ENCODE peak calls at places on chromosomes 16 and 17, in eight cellular contexts. One of them, this sample, is unnamed.
A peak's percentile ranks its signal among the peaks of the same experiment; 100 is the strongest.

GRCh38 chr16:70738083-70738977 is 52.5 kb upstream of the MTSS2 start:
- DNase-seq in NCI-H524: peak; percentile 72
- DNase-seq in brain microvascular endothelial cell: peak; percentile 48
- DNase-seq in NCI-H187 treated with DMSO at 0.1 percent for 48 hours: no peak
- DNase-seq in T1000: peak; percentile 38
- DNase-seq in stimulated activated CD8-positive, alpha-beta memory T cell treated with anti-CD3 and anti-CD28 coated beads, Interleukin-4, amount 100 ng/mL, for 1 hour: no peak
- DNase-seq in T-helper 1 cell: no peak
- DNase-seq in WTC11: peak; percentile 73
- DNase-seq in this sample: peak; percentile 39

GRCh38 chr17:78724544-78724943 is 57.5 kb downstream of the CYTH1 start:
- DNase-seq in NCI-H187 treated with DMSO at 0.1 percent for 48 hours: no peak
- DNase-seq in T-helper 1 cell: no peak
- DNase-seq in brain microvascular endothelial cell: no peak
- DNase-seq in WTC11: no peak
- DNase-seq in NCI-H524: no peak
- DNase-seq in T1000: no peak
- DNase-seq in stimulated activated CD8-positive, alpha-beta memory T cell treated with anti-CD3 and anti-CD28 coated beads, Interleukin-4, amount 100 ng/mL, for 1 hour: no peak
- DNase-seq in this sample: peak; percentile 7

GRCh38 chr17:46908352-46908751 is 14.6 kb upstream of the GOSR2 start:
- DNase-seq in T-helper 1 cell: no peak
- DNase-seq in NCI-H187 treated with DMSO at 0.1 percent for 48 hours: no peak
- DNase-seq in brain microvascular endothelial cell: no peak
- DNase-seq in WTC11: no peak
- DNase-seq in stimulated activated CD8-positive, alpha-beta memory T cell treated with anti-CD3 and anti-CD28 coated beads, Interleukin-4, amount 100 ng/mL, for 1 hour: no peak
- DNase-seq in T1000: no peak
- DNase-seq in NCI-H524: no peak
- DNase-seq in this sample: no peak

GRCh38 chr17:5870231-5870953 is 199.8 kb upstream of the WSCD1 start:
- DNase-seq in T-helper 1 cell: no peak
- DNase-seq in NCI-H524: no peak
- DNase-seq in stimulated activated CD8-positive, alpha-beta memory T cell treated with anti-CD3 and anti-CD28 coated beads, Interleukin-4, amount 100 ng/mL, for 1 hour: no peak
- DNase-seq in T1000: no peak
- DNase-seq in brain microvascular endothelial cell: no peak
- DNase-seq in WTC11: no peak
- DNase-seq in NCI-H187 treated with DMSO at 0.1 percent for 48 hours: no peak
- DNase-seq in this sample: no peak

GRCh38 chr17:67970783-67971182 is 25.5 kb downstream of the C17orf58 start:
- DNase-seq in NCI-H524: no peak
- DNase-seq in T1000: no peak
- DNase-seq in T-helper 1 cell: no peak
- DNase-seq in stimulated activated CD8-positive, alpha-beta memory T cell treated with anti-CD3 and anti-CD28 coated beads, Interleukin-4, amount 100 ng/mL, for 1 hour: no peak
- DNase-seq in WTC11: no peak
- DNase-seq in brain microvascular endothelial cell: no peak
- DNase-seq in NCI-H187 treated with DMSO at 0.1 percent for 48 hours: no peak
- DNase-seq in this sample: no peak

GRCh38 chr16:67872131-67872630 is 671 bp upstream of the EDC4 start:
- DNase-seq in T-helper 1 cell: no peak
- DNase-seq in WTC11: no peak
- DNase-seq in NCI-H187 treated with DMSO at 0.1 percent for 48 hours: no peak
- DNase-seq in NCI-H524: no peak
- DNase-seq in T1000: no peak
- DNase-seq in stimulated activated CD8-positive, alpha-beta memory T cell treated with anti-CD3 and anti-CD28 coated beads, Interleukin-4, amount 100 ng/mL, for 1 hour: no peak
- DNase-seq in brain microvascular endothelial cell: no peak
- DNase-seq in this sample: no peak

GRCh38 chr17:57305918-57306317 is 49.6 kb downstream of the MSI2 start:
- DNase-seq in T-helper 1 cell: no peak
- DNase-seq in stimulated activated CD8-positive, alpha-beta memory T cell treated with anti-CD3 and anti-CD28 coated beads, Interleukin-4, amount 100 ng/mL, for 1 hour: no peak
- DNase-seq in brain microvascular endothelial cell: peak; percentile 9
- DNase-seq in WTC11: no peak
- DNase-seq in T1000: peak; percentile 75
- DNase-seq in NCI-H524: no peak
- DNase-seq in NCI-H187 treated with DMSO at 0.1 percent for 48 hours: no peak
- DNase-seq in this sample: no peak

GRCh38 chr16:72455743-72456659 is 284.0 kb upstream of the PMFBP1 start:
- DNase-seq in T1000: no peak
- DNase-seq in stimulated activated CD8-positive, alpha-beta memory T cell treated with anti-CD3 and anti-CD28 coated beads, Interleukin-4, amount 100 ng/mL, for 1 hour: no peak
- DNase-seq in NCI-H524: peak; percentile 2
- DNase-seq in NCI-H187 treated with DMSO at 0.1 percent for 48 hours: no peak
- DNase-seq in T-helper 1 cell: no peak
- DNase-seq in brain microvascular endothelial cell: no peak
- DNase-seq in WTC11: no peak
- DNase-seq in this sample: peak; percentile 19

GRCh38 chr16:8655184-8655717 is 19.2 kb upstream of the ABAT start:
- DNase-seq in brain microvascular endothelial cell: peak; percentile 14
- DNase-seq in stimulated activated CD8-positive, alpha-beta memory T cell treated with anti-CD3 and anti-CD28 coated beads, Interleukin-4, amount 100 ng/mL, for 1 hour: no peak
- DNase-seq in NCI-H187 treated with DMSO at 0.1 percent for 48 hours: no peak
- DNase-seq in T1000: no peak
- DNase-seq in T-helper 1 cell: no peak
- DNase-seq in NCI-H524: peak; percentile 6
- DNase-seq in WTC11: peak; percentile 57
- DNase-seq in this sample: peak; percentile 66

GRCh38 chr16:23524001-23524400 is 13.7 kb upstream of the GGA2 start:
- DNase-seq in NCI-H524: no peak
- DNase-seq in WTC11: no peak
- DNase-seq in stimulated activated CD8-positive, alpha-beta memory T cell treated with anti-CD3 and anti-CD28 coated beads, Interleukin-4, amount 100 ng/mL, for 1 hour: no peak
- DNase-seq in brain microvascular endothelial cell: no peak
- DNase-seq in NCI-H187 treated with DMSO at 0.1 percent for 48 hours: no peak
- DNase-seq in T-helper 1 cell: no peak
- DNase-seq in T1000: no peak
- DNase-seq in this sample: no peak

GRCh38 chr17:2070241-2071023 is 15.5 kb downstream of the HIC1 start:
- DNase-seq in NCI-H187 treated with DMSO at 0.1 percent for 48 hours: no peak
- DNase-seq in WTC11: peak; percentile 58
- DNase-seq in T-helper 1 cell: no peak
- DNase-seq in stimulated activated CD8-positive, alpha-beta memory T cell treated with anti-CD3 and anti-CD28 coated beads, Interleukin-4, amount 100 ng/mL, for 1 hour: no peak
- DNase-seq in brain microvascular endothelial cell: no peak
- DNase-seq in T1000: no peak
- DNase-seq in NCI-H524: no peak
- DNase-seq in this sample: no peak

GRCh38 chr17:28550858-28551257 is 1.6 kb downstream of the UNC119 start:
- DNase-seq in stimulated activated CD8-positive, alpha-beta memory T cell treated with anti-CD3 and anti-CD28 coated beads, Interleukin-4, amount 100 ng/mL, for 1 hour: no peak
- DNase-seq in T1000: no peak
- DNase-seq in brain microvascular endothelial cell: no peak
- DNase-seq in T-helper 1 cell: no peak
- DNase-seq in NCI-H524: no peak
- DNase-seq in NCI-H187 treated with DMSO at 0.1 percent for 48 hours: no peak
- DNase-seq in WTC11: no peak
- DNase-seq in this sample: no peak

GRCh38 chr17:82963104-82963950 is 116.1 kb upstream of the METRNL start:
- DNase-seq in NCI-H187 treated with DMSO at 0.1 percent for 48 hours: peak; percentile 29
- DNase-seq in brain microvascular endothelial cell: peak; percentile 69
- DNase-seq in NCI-H524: no peak
- DNase-seq in T-helper 1 cell: no peak
- DNase-seq in WTC11: peak; percentile 86
- DNase-seq in T1000: peak; percentile 45
- DNase-seq in stimulated activated CD8-positive, alpha-beta memory T cell treated with anti-CD3 and anti-CD28 coated beads, Interleukin-4, amount 100 ng/mL, for 1 hour: no peak
- DNase-seq in this sample: no peak

GRCh38 chr16:57565461-57565860 is 23.0 kb downstream of the ADGRG5 start:
- DNase-seq in brain microvascular endothelial cell: no peak
- DNase-seq in NCI-H524: no peak
- DNase-seq in NCI-H187 treated with DMSO at 0.1 percent for 48 hours: no peak
- DNase-seq in WTC11: no peak
- DNase-seq in stimulated activated CD8-positive, alpha-beta memory T cell treated with anti-CD3 and anti-CD28 coated beads, Interleukin-4, amount 100 ng/mL, for 1 hour: no peak
- DNase-seq in T-helper 1 cell: no peak
- DNase-seq in T1000: no peak
- DNase-seq in this sample: no peak

GRCh38 chr16:84739349-84740124 is 39.7 kb downstream of the USP10 start:
- DNase-seq in NCI-H187 treated with DMSO at 0.1 percent for 48 hours: no peak
- DNase-seq in stimulated activated CD8-positive, alpha-beta memory T cell treated with anti-CD3 and anti-CD28 coated beads, Interleukin-4, amount 100 ng/mL, for 1 hour: no peak
- DNase-seq in T-helper 1 cell: no peak
- DNase-seq in T1000: peak; percentile 4
- DNase-seq in WTC11: no peak
- DNase-seq in brain microvascular endothelial cell: peak; percentile 89
- DNase-seq in NCI-H524: no peak
- DNase-seq in this sample: no peak

GRCh38 chr17:16889088-16889465 is 82.8 kb downstream of the TNFRSF13B start:
- DNase-seq in brain microvascular endothelial cell: no peak
- DNase-seq in NCI-H524: no peak
- DNase-seq in WTC11: no peak
- DNase-seq in T-helper 1 cell: no peak
- DNase-seq in T1000: no peak
- DNase-seq in NCI-H187 treated with DMSO at 0.1 percent for 48 hours: no peak
- DNase-seq in stimulated activated CD8-positive, alpha-beta memory T cell treated with anti-CD3 and anti-CD28 coated beads, Interleukin-4, amount 100 ng/mL, for 1 hour: no peak
- DNase-seq in this sample: no peak

GRCh38 chr17:44307387-44308186 is 814 bp upstream of the RUNDC3A start:
- DNase-seq in brain microvascular endothelial cell: no peak
- DNase-seq in WTC11: peak; percentile 76
- DNase-seq in NCI-H187 treated with DMSO at 0.1 percent for 48 hours: peak; percentile 29
- DNase-seq in T1000: no peak
- DNase-seq in T-helper 1 cell: no peak
- DNase-seq in stimulated activated CD8-positive, alpha-beta memory T cell treated with anti-CD3 and anti-CD28 coated beads, Interleukin-4, amount 100 ng/mL, for 1 hour: no peak
- DNase-seq in NCI-H524: peak; percentile 95
- DNase-seq in this sample: no peak

GRCh38 chr16:8675183-8676159 is 1.1 kb downstream of the ABAT start:
- DNase-seq in NCI-H187 treated with DMSO at 0.1 percent for 48 hours: no peak
- DNase-seq in WTC11: no peak
- DNase-seq in stimulated activated CD8-positive, alpha-beta memory T cell treated with anti-CD3 and anti-CD28 coated beads, Interleukin-4, amount 100 ng/mL, for 1 hour: peak; percentile 19
- DNase-seq in T1000: no peak
- DNase-seq in T-helper 1 cell: peak; percentile 32
- DNase-seq in brain microvascular endothelial cell: no peak
- DNase-seq in NCI-H524: no peak
- DNase-seq in this sample: no peak

GRCh38 chr16:81636298-81636960 is 142.7 kb upstream of the PLCG2 start:
- DNase-seq in T1000: no peak
- DNase-seq in brain microvascular endothelial cell: no peak
- DNase-seq in NCI-H187 treated with DMSO at 0.1 percent for 48 hours: no peak
- DNase-seq in stimulated activated CD8-positive, alpha-beta memory T cell treated with anti-CD3 and anti-CD28 coated beads, Interleukin-4, amount 100 ng/mL, for 1 hour: no peak
- DNase-seq in NCI-H524: peak; percentile 60
- DNase-seq in T-helper 1 cell: no peak
- DNase-seq in WTC11: no peak
- DNase-seq in this sample: no peak

GRCh38 chr17:75515229-75515522 is 161 bp downstream of the CASKIN2 start:
- DNase-seq in brain microvascular endothelial cell: no peak
- DNase-seq in T-helper 1 cell: no peak
- DNase-seq in T1000: no peak
- DNase-seq in NCI-H524: no peak
- DNase-seq in NCI-H187 treated with DMSO at 0.1 percent for 48 hours: no peak
- DNase-seq in stimulated activated CD8-positive, alpha-beta memory T cell treated with anti-CD3 and anti-CD28 coated beads, Interleukin-4, amount 100 ng/mL, for 1 hour: no peak
- DNase-seq in WTC11: no peak
- DNase-seq in this sample: no peak

GRCh38 chr17:30405161-30405560 is 26.4 kb downstream of the CPD start:
- DNase-seq in WTC11: no peak
- DNase-seq in NCI-H187 treated with DMSO at 0.1 percent for 48 hours: no peak
- DNase-seq in stimulated activated CD8-positive, alpha-beta memory T cell treated with anti-CD3 and anti-CD28 coated beads, Interleukin-4, amount 100 ng/mL, for 1 hour: no peak
- DNase-seq in brain microvascular endothelial cell: no peak
- DNase-seq in T-helper 1 cell: no peak
- DNase-seq in NCI-H524: no peak
- DNase-seq in T1000: no peak
- DNase-seq in this sample: no peak

GRCh38 chr16:10332775-10333174 is 53.1 kb upstream of the ATF7IP2 start:
- DNase-seq in T1000: no peak
- DNase-seq in stimulated activated CD8-positive, alpha-beta memory T cell treated with anti-CD3 and anti-CD28 coated beads, Interleukin-4, amount 100 ng/mL, for 1 hour: no peak
- DNase-seq in brain microvascular endothelial cell: no peak
- DNase-seq in T-helper 1 cell: no peak
- DNase-seq in NCI-H187 treated with DMSO at 0.1 percent for 48 hours: no peak
- DNase-seq in WTC11: no peak
- DNase-seq in NCI-H524: no peak
- DNase-seq in this sample: no peak

GRCh38 chr17:32161029-32161428 is 18.7 kb downstream of the RHOT1 start:
- DNase-seq in T1000: no peak
- DNase-seq in WTC11: no peak
- DNase-seq in NCI-H187 treated with DMSO at 0.1 percent for 48 hours: no peak
- DNase-seq in stimulated activated CD8-positive, alpha-beta memory T cell treated with anti-CD3 and anti-CD28 coated beads, Interleukin-4, amount 100 ng/mL, for 1 hour: no peak
- DNase-seq in T-helper 1 cell: no peak
- DNase-seq in brain microvascular endothelial cell: peak; percentile 88
- DNase-seq in NCI-H524: no peak
- DNase-seq in this sample: no peak

GRCh38 chr16:2288701-2289100 is 20.8 kb upstream of the RNPS1 start:
- DNase-seq in NCI-H524: peak; percentile 89
- DNase-seq in WTC11: no peak
- DNase-seq in NCI-H187 treated with DMSO at 0.1 percent for 48 hours: no peak
- DNase-seq in T-helper 1 cell: no peak
- DNase-seq in stimulated activated CD8-positive, alpha-beta memory T cell treated with anti-CD3 and anti-CD28 coated beads, Interleukin-4, amount 100 ng/mL, for 1 hour: no peak
- DNase-seq in brain microvascular endothelial cell: no peak
- DNase-seq in T1000: no peak
- DNase-seq in this sample: no peak

GRCh38 chr17:69608808-69609494 is 194.5 kb downstream of the MAP2K6 start:
- DNase-seq in NCI-H187 treated with DMSO at 0.1 percent for 48 hours: no peak
- DNase-seq in brain microvascular endothelial cell: peak; percentile 79
- DNase-seq in WTC11: no peak
- DNase-seq in NCI-H524: no peak
- DNase-seq in stimulated activated CD8-positive, alpha-beta memory T cell treated with anti-CD3 and anti-CD28 coated beads, Interleukin-4, amount 100 ng/mL, for 1 hour: no peak
- DNase-seq in T1000: peak; percentile 36
- DNase-seq in T-helper 1 cell: no peak
- DNase-seq in this sample: no peak

GRCh38 chr17:48547839-48548686 is 3.2 kb upstream of the HOXB2 start:
- DNase-seq in WTC11: no peak
- DNase-seq in brain microvascular endothelial cell: no peak
- DNase-seq in T-helper 1 cell: peak; percentile 39
- DNase-seq in T1000: no peak
- DNase-seq in stimulated activated CD8-positive, alpha-beta memory T cell treated with anti-CD3 and anti-CD28 coated beads, Interleukin-4, amount 100 ng/mL, for 1 hour: no peak
- DNase-seq in NCI-H524: no peak
- DNase-seq in NCI-H187 treated with DMSO at 0.1 percent for 48 hours: no peak
- DNase-seq in this sample: no peak

GRCh38 chr16:86012221-86012620 is 113.3 kb downstream of the IRF8 start:
- DNase-seq in brain microvascular endothelial cell: no peak
- DNase-seq in T1000: no peak
- DNase-seq in WTC11: no peak
- DNase-seq in stimulated activated CD8-positive, alpha-beta memory T cell treated with anti-CD3 and anti-CD28 coated beads, Interleukin-4, amount 100 ng/mL, for 1 hour: no peak
- DNase-seq in T-helper 1 cell: no peak
- DNase-seq in NCI-H187 treated with DMSO at 0.1 percent for 48 hours: no peak
- DNase-seq in NCI-H524: no peak
- DNase-seq in this sample: no peak

GRCh38 chr16:27611340-27611739 is 61.4 kb downstream of the KATNIP start:
- DNase-seq in T-helper 1 cell: no peak
- DNase-seq in stimulated activated CD8-positive, alpha-beta memory T cell treated with anti-CD3 and anti-CD28 coated beads, Interleukin-4, amount 100 ng/mL, for 1 hour: no peak
- DNase-seq in T1000: no peak
- DNase-seq in WTC11: no peak
- DNase-seq in NCI-H524: no peak
- DNase-seq in NCI-H187 treated with DMSO at 0.1 percent for 48 hours: no peak
- DNase-seq in brain microvascular endothelial cell: no peak
- DNase-seq in this sample: no peak

GRCh38 chr17:29567362-29568330 is 809 bp upstream of the ABHD15 start:
- DNase-seq in stimulated activated CD8-positive, alpha-beta memory T cell treated with anti-CD3 and anti-CD28 coated beads, Interleukin-4, amount 100 ng/mL, for 1 hour: peak; percentile 56
- DNase-seq in NCI-H524: peak; percentile 88
- DNase-seq in T1000: peak; percentile 33
- DNase-seq in NCI-H187 treated with DMSO at 0.1 percent for 48 hours: no peak
- DNase-seq in WTC11: peak; percentile 74
- DNase-seq in brain microvascular endothelial cell: peak; percentile 29
- DNase-seq in T-helper 1 cell: peak; percentile 68
- DNase-seq in this sample: peak; percentile 79

GRCh38 chr16:1781254-1781653 is 1.1 kb downstream of the SPSB3 start:
- DNase-seq in WTC11: no peak
- DNase-seq in stimulated activated CD8-positive, alpha-beta memory T cell treated with anti-CD3 and anti-CD28 coated beads, Interleukin-4, amount 100 ng/mL, for 1 hour: no peak
- DNase-seq in T-helper 1 cell: no peak
- DNase-seq in brain microvascular endothelial cell: no peak
- DNase-seq in NCI-H187 treated with DMSO at 0.1 percent for 48 hours: no peak
- DNase-seq in T1000: no peak
- DNase-seq in NCI-H524: no peak
- DNase-seq in this sample: no peak

GRCh38 chr17:47717845-47718621 is 15.0 kb upstream of the TBX21 start:
- DNase-seq in NCI-H187 treated with DMSO at 0.1 percent for 48 hours: peak; percentile 17
- DNase-seq in brain microvascular endothelial cell: no peak
- DNase-seq in stimulated activated CD8-positive, alpha-beta memory T cell treated with anti-CD3 and anti-CD28 coated beads, Interleukin-4, amount 100 ng/mL, for 1 hour: no peak
- DNase-seq in NCI-H524: peak; percentile 50
- DNase-seq in T-helper 1 cell: no peak
- DNase-seq in WTC11: no peak
- DNase-seq in T1000: no peak
- DNase-seq in this sample: no peak

GRCh38 chr16:60142991-60143705 is 1409.0 kb upstream of the GOT2 start:
- DNase-seq in T-helper 1 cell: no peak
- DNase-seq in WTC11: no peak
- DNase-seq in NCI-H524: no peak
- DNase-seq in T1000: no peak
- DNase-seq in NCI-H187 treated with DMSO at 0.1 percent for 48 hours: no peak
- DNase-seq in stimulated activated CD8-positive, alpha-beta memory T cell treated with anti-CD3 and anti-CD28 coated beads, Interleukin-4, amount 100 ng/mL, for 1 hour: no peak
- DNase-seq in brain microvascular endothelial cell: no peak
- DNase-seq in this sample: no peak

GRCh38 chr17:69501591-69502468 is 87.3 kb downstream of the MAP2K6 start:
- DNase-seq in stimulated activated CD8-positive, alpha-beta memory T cell treated with anti-CD3 and anti-CD28 coated beads, Interleukin-4, amount 100 ng/mL, for 1 hour: no peak
- DNase-seq in brain microvascular endothelial cell: no peak
- DNase-seq in T-helper 1 cell: no peak
- DNase-seq in WTC11: peak; percentile 17
- DNase-seq in NCI-H187 treated with DMSO at 0.1 percent for 48 hours: no peak
- DNase-seq in NCI-H524: peak; percentile 70
- DNase-seq in T1000: no peak
- DNase-seq in this sample: no peak

GRCh38 chr16:67166883-67167168 is 2.3 kb downstream of the HSF4 start:
- DNase-seq in WTC11: no peak
- DNase-seq in T1000: no peak
- DNase-seq in NCI-H524: no peak
- DNase-seq in stimulated activated CD8-positive, alpha-beta memory T cell treated with anti-CD3 and anti-CD28 coated beads, Interleukin-4, amount 100 ng/mL, for 1 hour: no peak
- DNase-seq in brain microvascular endothelial cell: no peak
- DNase-seq in NCI-H187 treated with DMSO at 0.1 percent for 48 hours: no peak
- DNase-seq in T-helper 1 cell: no peak
- DNase-seq in this sample: no peak